ENCODE peak calls at places on chromosomes 12 and 14, in seven cellular contexts. One of them, this sample, is unnamed. For H3K36me3, the result is how much of the 10 kb centered on the place peaks cover.

GRCh38 chr12:65490193-65490592 is 211.7 kb downstream of the MSRB3 start:
- DNase-seq in GM12878: no peak
- DNase-seq in H1: no peak
- DNase-seq in K562: no peak
- DNase-seq in HCT116: no peak
- DNase-seq in SK-N-SH: no peak
- DNase-seq in HepG2: no peak
- DNase-seq in this sample: no peak

GRCh38 chr12:121748571-121749265 is 36.2 kb downstream of the TMEM120B start:
- DNase-seq in GM12878: no peak
- DNase-seq in H1: no peak
- DNase-seq in K562: peak
- DNase-seq in HCT116: no peak
- DNase-seq in SK-N-SH: no peak
- DNase-seq in HepG2: peak
- DNase-seq in this sample: no peak

GRCh38 chr14:94213021-94213420 is 38.9 kb downstream of the PPP4R4 start:
- DNase-seq in GM12878: no peak
- DNase-seq in H1: no peak
- DNase-seq in K562: no peak
- DNase-seq in HCT116: no peak
- DNase-seq in SK-N-SH: no peak
- DNase-seq in HepG2: no peak
- DNase-seq in this sample: no peak

GRCh38 chr12:91413591-91413990 is 231.0 kb upstream of the DCN start:
- DNase-seq in GM12878: no peak
- DNase-seq in H1: no peak
- DNase-seq in K562: no peak
- DNase-seq in HCT116: peak
- DNase-seq in SK-N-SH: peak
- DNase-seq in HepG2: no peak
- DNase-seq in this sample: no peak

GRCh38 chr14:68692216-68692615 is 100.7 kb downstream of the ZFP36L1 start:
- DNase-seq in GM12878: no peak
- DNase-seq in H1: no peak
- DNase-seq in K562: no peak
- DNase-seq in HCT116: no peak
- DNase-seq in SK-N-SH: no peak
- DNase-seq in HepG2: no peak
- DNase-seq in this sample: no peak

GRCh38 chr12:54641554-54641953 is 6.6 kb downstream of the DCD start:
- DNase-seq in GM12878: no peak
- DNase-seq in H1: no peak
- DNase-seq in K562: no peak
- DNase-seq in HCT116: no peak
- DNase-seq in SK-N-SH: no peak
- DNase-seq in HepG2: no peak
- DNase-seq in this sample: no peak

GRCh38 chr12:88401153-88401552 is 179.1 kb downstream of the KITLG start:
- DNase-seq in GM12878: no peak
- DNase-seq in H1: no peak
- DNase-seq in K562: no peak
- DNase-seq in HCT116: no peak
- DNase-seq in SK-N-SH: no peak
- DNase-seq in HepG2: no peak
- DNase-seq in this sample: no peak

GRCh38 chr14:91241848-91242247 is 2.7 kb downstream of the GPR68 start:
- DNase-seq in GM12878: peak
- DNase-seq in H1: no peak
- DNase-seq in K562: no peak
- DNase-seq in HCT116: no peak
- DNase-seq in SK-N-SH: no peak
- DNase-seq in HepG2: no peak
- DNase-seq in this sample: no peak

GRCh38 chr12:52236386-52237050 is 3.5 kb downstream of the KRT7 start:
- DNase-seq in GM12878: no peak
- DNase-seq in H1: no peak
- DNase-seq in K562: no peak
- DNase-seq in HCT116: no peak
- DNase-seq in SK-N-SH: peak
- DNase-seq in HepG2: no peak
- DNase-seq in this sample: no peak

DNA sequence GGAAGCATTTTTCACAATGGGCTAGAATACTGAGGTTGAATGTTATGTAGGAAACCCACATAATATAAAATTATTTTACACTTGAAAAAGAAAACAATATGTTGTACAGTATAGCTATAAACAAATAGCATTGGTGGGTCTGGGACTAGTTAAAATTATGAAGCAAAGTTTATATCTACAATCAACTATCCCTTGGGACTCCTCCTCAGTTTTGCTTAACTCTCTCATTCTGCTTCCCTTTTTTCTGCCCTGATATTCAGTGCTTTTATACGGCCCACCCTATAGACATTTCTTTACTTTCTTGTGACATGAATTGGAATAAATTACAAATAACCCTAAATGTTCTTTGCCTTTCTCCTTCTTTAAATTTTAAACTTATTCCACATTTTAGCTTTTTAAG is 300.5 kb downstream of the FBXL14 start:
- DNase-seq in GM12878: no peak
- DNase-seq in H1: no peak
- DNase-seq in K562: no peak
- DNase-seq in HCT116: no peak
- DNase-seq in SK-N-SH: no peak
- DNase-seq in HepG2: no peak
- DNase-seq in this sample: no peak
- H3K36me3 ChIP-seq in GM12878: under half
- H3K36me3 ChIP-seq in H1: under half
- H3K36me3 ChIP-seq in K562: under half
- H3K36me3 ChIP-seq in HCT116: under half
- H3K36me3 ChIP-seq in SK-N-SH: under half
- H3K36me3 ChIP-seq in HepG2: under half
- H3K36me3 ChIP-seq in this sample: under half

GRCh38 chr12:1593232-1594044 is 943 bp downstream of the FBXL14 start:
- DNase-seq in GM12878: no peak
- DNase-seq in H1: no peak
- DNase-seq in K562: no peak
- DNase-seq in HCT116: no peak
- DNase-seq in SK-N-SH: peak
- DNase-seq in HepG2: no peak
- DNase-seq in this sample: no peak
- TF ChIP-seq YY1 in GM12878: no peak
- TF ChIP-seq YY1 in H1: no peak
- TF ChIP-seq YY1 in K562: no peak
- TF ChIP-seq YY1 in HCT116: no peak
- TF ChIP-seq YY1 in SK-N-SH: no peak
- TF ChIP-seq YY1 in HepG2: no peak
- TF ChIP-seq YY1 in this sample: no peak

DNA sequence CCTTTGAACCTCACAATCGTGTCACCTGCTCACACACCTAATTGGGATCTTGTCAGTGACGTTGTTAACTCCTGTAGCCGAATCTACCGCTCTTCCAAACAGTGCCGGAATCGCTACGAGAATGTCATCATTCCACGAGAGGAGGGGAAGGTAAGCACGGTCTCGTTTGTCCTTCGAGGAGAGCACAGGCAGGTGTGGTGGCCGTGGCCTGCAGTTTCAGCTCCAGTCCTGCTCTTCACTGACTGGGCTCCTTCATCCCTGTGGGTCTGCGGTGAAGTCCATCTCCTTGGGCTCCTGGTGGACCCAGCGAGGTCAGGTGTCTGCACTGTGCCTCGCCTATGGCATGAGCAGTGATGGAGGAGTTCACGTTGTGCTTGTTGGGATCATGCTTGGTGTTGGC is 96.0 kb downstream of the EP400 start:
- DNase-seq in GM12878: no peak
- DNase-seq in H1: no peak
- DNase-seq in K562: no peak
- DNase-seq in HCT116: no peak
- DNase-seq in SK-N-SH: no peak
- DNase-seq in HepG2: no peak
- DNase-seq in this sample: no peak
- H3K36me3 ChIP-seq in GM12878: under half
- H3K36me3 ChIP-seq in H1: under half
- H3K36me3 ChIP-seq in K562: half or more
- H3K36me3 ChIP-seq in HCT116: under half
- H3K36me3 ChIP-seq in SK-N-SH: under half
- H3K36me3 ChIP-seq in HepG2: half or more
- H3K36me3 ChIP-seq in this sample: half or more

GRCh38 chr12:107539196-107539939 is 146.2 kb upstream of the PWP1 start:
- DNase-seq in GM12878: no peak
- DNase-seq in H1: no peak
- DNase-seq in K562: no peak
- DNase-seq in HCT116: no peak
- DNase-seq in SK-N-SH: no peak
- DNase-seq in HepG2: no peak
- DNase-seq in this sample: no peak

GRCh38 chr12:107537464-107538119 is 148.0 kb upstream of the PWP1 start:
- DNase-seq in GM12878: no peak
- DNase-seq in H1: no peak
- DNase-seq in K562: no peak
- DNase-seq in HCT116: no peak
- DNase-seq in SK-N-SH: no peak
- DNase-seq in HepG2: no peak
- DNase-seq in this sample: no peak

GRCh38 chr12:107533218-107533617 is 152.4 kb upstream of the PWP1 start:
- DNase-seq in GM12878: peak
- DNase-seq in H1: no peak
- DNase-seq in K562: no peak
- DNase-seq in HCT116: no peak
- DNase-seq in SK-N-SH: no peak
- DNase-seq in HepG2: no peak
- DNase-seq in this sample: no peak

GRCh38 chr12:107541001-107541400 is 144.6 kb upstream of the PWP1 start:
- DNase-seq in GM12878: no peak
- DNase-seq in H1: no peak
- DNase-seq in K562: no peak
- DNase-seq in HCT116: no peak
- DNase-seq in SK-N-SH: no peak
- DNase-seq in HepG2: no peak
- DNase-seq in this sample: no peak

DNA sequence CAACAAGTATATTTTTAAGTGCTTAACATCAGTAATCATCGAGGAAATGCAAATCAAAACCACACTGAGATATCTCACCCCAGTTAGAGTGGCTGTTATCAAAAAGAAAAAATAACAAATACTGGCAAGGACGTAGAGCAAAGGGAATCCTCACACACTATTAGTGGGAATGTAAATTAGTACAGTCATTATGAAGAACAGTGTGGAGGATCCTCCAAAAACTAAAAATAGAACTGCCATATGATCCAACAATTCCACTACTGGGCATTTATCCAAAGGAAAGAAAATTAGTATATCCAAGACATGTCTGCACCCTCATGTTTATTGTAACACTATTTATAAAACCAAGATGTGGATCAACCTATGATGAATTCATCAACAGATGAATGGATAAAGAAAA is 149.0 kb upstream of the PWP1 start:
- DNase-seq in GM12878: no peak
- DNase-seq in H1: no peak
- DNase-seq in K562: no peak
- DNase-seq in HCT116: no peak
- DNase-seq in SK-N-SH: no peak
- DNase-seq in HepG2: no peak
- DNase-seq in this sample: no peak
- TF ChIP-seq YY1 in GM12878: no peak
- TF ChIP-seq YY1 in H1: no peak
- TF ChIP-seq YY1 in K562: no peak
- TF ChIP-seq YY1 in HCT116: no peak
- TF ChIP-seq YY1 in SK-N-SH: no peak
- TF ChIP-seq YY1 in HepG2: no peak
- TF ChIP-seq YY1 in this sample: no peak

GRCh38 chr14:75459099-75459741 is 31.4 kb downstream of the JDP2 start:
- DNase-seq in GM12878: no peak
- DNase-seq in H1: no peak
- DNase-seq in K562: no peak
- DNase-seq in HCT116: no peak
- DNase-seq in SK-N-SH: no peak
- DNase-seq in HepG2: no peak
- DNase-seq in this sample: no peak

GRCh38 chr14:75461303-75461702 is 33.5 kb downstream of the JDP2 start:
- DNase-seq in GM12878: no peak
- DNase-seq in H1: no peak
- DNase-seq in K562: no peak
- DNase-seq in HCT116: no peak
- DNase-seq in SK-N-SH: no peak
- DNase-seq in HepG2: no peak
- DNase-seq in this sample: no peak

GRCh38 chr14:75461755-75462349 is 34.0 kb downstream of the JDP2 start:
- DNase-seq in GM12878: no peak
- DNase-seq in H1: no peak
- DNase-seq in K562: no peak
- DNase-seq in HCT116: no peak
- DNase-seq in SK-N-SH: no peak
- DNase-seq in HepG2: no peak
- DNase-seq in this sample: no peak

GRCh38 chr14:75459791-75460190 is 32.0 kb downstream of the JDP2 start:
- DNase-seq in GM12878: no peak
- DNase-seq in H1: no peak
- DNase-seq in K562: no peak
- DNase-seq in HCT116: no peak
- DNase-seq in SK-N-SH: no peak
- DNase-seq in HepG2: no peak
- DNase-seq in this sample: no peak

DNA sequence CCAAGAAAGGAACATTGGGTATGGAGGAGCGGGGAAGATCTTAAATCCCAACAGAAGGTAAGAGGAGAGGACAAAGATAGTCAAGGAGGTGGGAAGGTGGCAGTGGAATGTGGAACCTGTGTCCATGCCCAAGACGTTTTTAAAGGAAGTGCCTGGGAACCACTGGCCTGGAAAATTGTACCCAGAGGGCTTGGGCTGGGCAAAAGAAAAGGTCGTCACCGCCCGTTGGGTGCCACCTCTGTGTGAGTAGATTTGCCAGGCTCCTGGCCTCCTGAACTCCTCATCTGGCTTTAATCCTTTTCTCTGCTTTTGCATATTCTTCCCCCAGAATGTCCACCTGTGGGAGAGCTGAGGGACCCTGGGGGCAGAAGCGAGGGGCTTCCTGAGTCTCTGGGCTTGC is 32.6 kb downstream of the JDP2 start:
- DNase-seq in GM12878: no peak
- DNase-seq in H1: no peak
- DNase-seq in K562: no peak
- DNase-seq in HCT116: no peak
- DNase-seq in SK-N-SH: no peak
- DNase-seq in HepG2: no peak
- DNase-seq in this sample: no peak
- H3K36me3 ChIP-seq in GM12878: under half
- H3K36me3 ChIP-seq in H1: under half
- H3K36me3 ChIP-seq in K562: under half
- H3K36me3 ChIP-seq in HCT116: under half
- H3K36me3 ChIP-seq in SK-N-SH: under half
- H3K36me3 ChIP-seq in HepG2: under half
- H3K36me3 ChIP-seq in this sample: half or more